ENCODE peak calls at places on chromosomes 3 and 15, in eight cellular contexts. T, I, W, E, J, M, O and H are unnamed samples.
A peak's percentile ranks its signal among the peaks of the same experiment; 100 is the strongest.

GRCh38 chr15:71124937-71125755 is 9.9 kb downstream of the THSD4 start:
- DNase-seq in T (no peak), I (no peak), W (peak; percentile 57), E (no peak), J (no peak), M (no peak), O (peak; percentile 67), H (peak; percentile 74)

GRCh38 chr3:111012388-111013248 is 59.0 kb upstream of the NECTIN3 start:
- DNase-seq in T (no peak), I (no peak), W (peak; percentile 4), E (no peak), J (no peak), M (no peak), O (no peak), H (peak; percentile 19)

GRCh38 chr3:126522363-126522788 is 1.6 kb upstream of the CHST13 start:
- DNase-seq in T (no peak), I (peak; percentile 36), W (peak; percentile 63), E (peak; percentile 48), J (peak; percentile 71), M (peak; percentile 40), O (peak; percentile 40), H (peak; percentile 40)

GRCh38 chr3:473284-473800 is 276.8 kb downstream of the CHL1 start:
- DNase-seq in T (no peak), I (no peak), W (no peak), E (no peak), J (no peak), M (no peak), O (no peak), H (no peak)

GRCh38 chr3:104279617-104280016 is 1087.1 kb upstream of the ALCAM start:
- DNase-seq in T (no peak), I (no peak), W (peak; percentile 64), E (no peak), J (no peak), M (no peak), O (peak; percentile 76), H (peak; percentile 62)

GRCh38 chr15:77886805-77887448 is 190.6 kb downstream of the TBC1D2B start:
- DNase-seq in T (no peak), I (no peak), W (no peak), E (no peak), J (no peak), M (no peak), O (no peak), H (no peak)

GRCh38 chr3:171306631-171307030 is 153.6 kb downstream of the TNIK start:
- DNase-seq in T (no peak), I (peak; percentile 43), W (peak; percentile 98), E (peak; percentile 39), J (peak; percentile 77), M (peak; percentile 74), O (peak; percentile 99), H (peak; percentile 96)

GRCh38 chr15:89383635-89384604 is 49.3 kb upstream of the POLG start:
- DNase-seq in T (no peak), I (peak; percentile 37), W (peak; percentile 60), E (no peak), J (no peak), M (peak; percentile 60), O (no peak), H (peak; percentile 55)

GRCh38 chr15:83365370-83365938 is 81.0 kb upstream of the BNC1 start:
- DNase-seq in T (no peak), I (no peak), W (peak; percentile 68), E (no peak), J (peak; percentile 55), M (peak; percentile 31), O (peak; percentile 37), H (peak; percentile 99)

GRCh38 chr15:83287541-83288027 is 3.1 kb upstream of the BNC1 start:
- DNase-seq in T (peak; percentile 72), I (no peak), W (peak; percentile 98), E (no peak), J (no peak), M (no peak), O (peak; percentile 95), H (peak; percentile 82)

GRCh38 chr15:58203537-58203936 is 65.4 kb downstream of the AQP9 start:
- DNase-seq in T (no peak), I (no peak), W (peak; percentile 99), E (no peak), J (no peak), M (no peak), O (peak; percentile 96), H (peak; percentile 95)

GRCh38 chr3:12338595-12339546 is 50.0 kb downstream of the PPARG start:
- DNase-seq in T (no peak), I (no peak), W (no peak), E (no peak), J (no peak), M (no peak), O (no peak), H (no peak)

DNA sequence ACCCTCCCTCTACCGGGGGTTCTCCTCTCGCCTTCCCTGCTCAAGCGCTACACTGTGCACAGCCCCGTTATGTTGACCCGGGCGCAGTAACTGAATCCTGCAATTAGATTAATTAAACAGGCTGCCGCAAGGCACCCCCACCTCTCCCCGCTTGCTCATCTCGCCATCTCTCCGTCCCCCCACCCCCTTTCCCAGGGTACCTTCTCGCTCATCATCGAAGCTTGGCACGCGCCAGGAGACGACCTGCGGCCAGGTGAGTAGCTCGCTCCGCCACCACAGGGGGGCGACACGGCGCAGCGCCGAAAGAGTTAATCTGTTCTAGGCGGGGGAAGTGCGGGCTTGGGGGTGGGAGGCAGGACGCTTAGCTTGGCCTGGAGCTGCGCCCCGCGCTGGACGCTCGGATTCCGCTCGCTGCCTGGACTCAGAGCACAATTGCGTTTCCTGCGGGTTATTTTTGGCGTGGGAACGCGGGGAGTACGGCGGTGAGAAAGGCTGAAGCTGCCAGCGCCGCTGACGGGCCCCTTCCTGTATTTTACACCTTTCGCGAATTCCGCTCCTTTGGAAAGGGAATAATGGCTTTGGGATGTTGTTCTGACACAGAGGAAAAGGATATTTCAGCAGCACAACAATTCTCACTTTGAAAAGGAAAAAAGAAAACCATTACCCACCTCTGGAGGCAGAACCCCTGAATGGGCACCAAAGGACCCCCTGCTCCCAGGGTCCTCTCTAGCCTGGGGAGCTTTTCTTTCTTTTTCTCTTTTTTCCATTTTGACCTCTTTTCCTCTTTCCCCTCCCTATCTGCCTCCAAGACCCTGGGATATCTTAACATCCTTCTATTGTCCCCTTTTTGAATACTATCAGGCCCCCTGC is 1.5 kb downstream of the DLL4 start:
- DNase-seq in T (no peak), I (no peak), W (peak; percentile 16), E (peak; percentile 79), J (peak; percentile 74), M (peak; percentile 70), O (no peak), H (peak; percentile 49)
- TF ChIP-seq CTCF in T (no peak), I (no peak), W (peak; percentile 43), E (peak; percentile 41), J (peak; percentile 43), M (peak; percentile 63), O (peak; percentile 46), H (peak; percentile 48)

GRCh38 chr15:88331291-88331690 is 74.8 kb upstream of the NTRK3 start:
- DNase-seq in T (no peak), I (no peak), W (peak; percentile 31), E (no peak), J (no peak), M (no peak), O (peak; percentile 2), H (no peak)

GRCh38 chr15:88337993-88338392 is 81.5 kb upstream of the NTRK3 start:
- DNase-seq in T (no peak), I (no peak), W (peak; percentile 20), E (no peak), J (no peak), M (no peak), O (no peak), H (no peak)

GRCh38 chr15:88335074-88335473 is 78.5 kb upstream of the NTRK3 start:
- DNase-seq in T (no peak), I (no peak), W (no peak), E (no peak), J (no peak), M (no peak), O (no peak), H (no peak)

GRCh38 chr15:88334436-88334835 is 77.9 kb upstream of the NTRK3 start:
- DNase-seq in T (no peak), I (no peak), W (peak; percentile 70), E (no peak), J (no peak), M (no peak), O (peak; percentile 18), H (no peak)
- H3K4me3 ChIP-seq in T (no peak overlapping the region), I (no peak overlapping the region), W (no peak overlapping the region), E (no peak overlapping the region), J (no peak overlapping the region), M (no peak overlapping the region), O (no peak overlapping the region), H (no peak overlapping the region)

DNA sequence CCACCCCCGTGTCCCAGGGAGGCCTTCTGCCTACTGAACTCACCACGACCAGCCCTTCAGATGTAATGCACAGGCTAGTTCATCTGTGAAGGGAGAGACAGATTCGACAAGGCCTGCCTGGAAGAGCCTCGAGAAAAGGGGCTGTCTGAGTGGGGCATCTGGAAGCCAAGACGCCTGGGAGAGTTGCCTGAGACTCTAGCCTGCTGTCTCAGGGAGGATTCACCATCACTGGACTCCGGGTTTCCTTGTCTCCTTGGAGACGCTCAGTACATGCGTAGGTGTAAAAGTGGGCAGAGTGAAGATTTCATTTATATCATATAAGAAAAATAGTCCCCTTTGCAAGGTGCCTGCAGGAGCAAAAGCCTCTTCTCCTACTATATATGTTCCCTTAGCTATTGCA is 468.9 kb downstream of the FOXP1 start:
- DNase-seq in T (no peak), I (no peak), W (no peak), E (no peak), J (no peak), M (no peak), O (no peak), H (no peak)
- TF ChIP-seq CTCF in T (no peak), I (no peak), W (no peak), E (no peak), J (no peak), M (no peak), O (no peak), H (no peak)

DNA sequence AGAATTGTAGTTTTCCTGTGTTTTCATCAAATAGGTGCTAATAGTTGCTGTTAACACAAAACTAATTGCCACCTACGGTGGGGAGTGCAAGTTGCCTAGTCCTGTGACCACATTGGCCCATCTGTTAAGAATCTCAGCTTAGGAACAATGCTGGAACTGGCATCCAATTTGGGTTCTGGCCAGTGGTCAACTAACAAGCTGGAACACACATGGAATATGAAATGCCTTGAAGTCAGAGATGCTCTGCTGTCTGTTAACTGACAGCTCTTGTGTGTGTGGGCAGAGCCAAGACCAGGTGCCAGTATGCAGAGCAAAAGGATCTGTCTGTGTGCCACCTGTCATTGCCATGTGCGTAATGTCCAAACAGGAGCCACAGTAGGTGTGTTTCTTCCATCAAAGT is 460.8 kb downstream of the ROBO2 start:
- DNase-seq in T (no peak), I (no peak), W (no peak), E (no peak), J (no peak), M (no peak), O (no peak), H (no peak)
- H3K4me3 ChIP-seq in T (no peak overlapping the region), I (no peak overlapping the region), W (no peak overlapping the region), E (no peak overlapping the region), J (no peak overlapping the region), M (no peak overlapping the region), O (no peak overlapping the region), H (no peak overlapping the region)